ENCODE peak calls at places on chromosomes 7 and 10, in four cellular contexts. K is A549, X is HCT116, C is IMR-90. W is an unnamed sample.

GRCh38 chr10:3805791-3806381 is 20.9 kb upstream of the KLF6 start:
- DNase-seq in K (no peak), X (peak; percentile 51), C (peak; percentile 77), W (peak; percentile 52)

GRCh38 chr10:14024349-14025202 is 306.1 kb downstream of the FRMD4A start:
- DNase-seq in K (no peak), X (no peak), C (no peak), W (no peak)

GRCh38 chr7:21507627-21508343 is 35.1 kb upstream of the DNAH11 start:
- DNase-seq in K (no peak), X (peak; percentile 4), C (peak; percentile 42), W (no peak)

GRCh38 chr10:102779680-102780079 is 35.9 kb downstream of the WBP1L start:
- DNase-seq in K (no peak), X (no peak), C (no peak), W (peak; percentile 39)

GRCh38 chr7:129643545-129644170 is 32.1 kb downstream of the NRF1 start:
- DNase-seq in K (no peak), X (no peak), C (no peak), W (no peak)

GRCh38 chr7:155363852-155364600 is 66.3 kb downstream of the INSIG1 start:
- DNase-seq in K (no peak), X (no peak), C (no peak), W (no peak)

GRCh38 chr10:101938316-101939272 is 95.0 kb upstream of the KCNIP2 start:
- DNase-seq in K (no peak), X (peak; percentile 76), C (peak; percentile 93), W (peak; percentile 14)

GRCh38 chr7:2138146-2138765 is 94.5 kb downstream of the MAD1L1 start:
- DNase-seq in K (no peak), X (no peak), C (no peak), W (no peak)

GRCh38 chr10:110632591-110633215 is 11.4 kb upstream of the RBM20 start:
- DNase-seq in K (no peak), X (no peak), C (no peak), W (no peak)

GRCh38 chr7:40418983-40419382 is 284.2 kb downstream of the SUGCT start:
- DNase-seq in K (no peak), X (no peak), C (no peak), W (no peak)

GRCh38 chr10:12841826-12842225 is 159.7 kb downstream of the CCDC3 start:
- DNase-seq in K (no peak), X (no peak), C (no peak), W (peak; percentile 41)

GRCh38 chr10:73772280-73773151 is 9.3 kb upstream of the CHCHD1 start:
- DNase-seq in K (peak; percentile 69), X (peak; percentile 52), C (peak; percentile 83), W (peak; percentile 89)

GRCh38 chr10:113096111-113097045 is 146.3 kb downstream of the TCF7L2 start:
- DNase-seq in K (no peak), X (no peak), C (no peak), W (peak; percentile 51)

GRCh38 chr10:12766222-12766621 is 235.3 kb downstream of the CCDC3 start:
- DNase-seq in K (no peak), X (no peak), C (no peak), W (no peak)

GRCh38 chr10:78742730-78743615 is 325.8 kb upstream of the ZMIZ1 start:
- DNase-seq in K (no peak), X (no peak), C (no peak), W (no peak)

GRCh38 chr7:119438315-119438714 is 834.7 kb upstream of the KCND2 start:
- DNase-seq in K (no peak), X (no peak), C (no peak), W (no peak)

GRCh38 chr10:98055875-98056516 is 25.6 kb upstream of the CRTAC1 start:
- DNase-seq in K (no peak), X (no peak), C (peak; percentile 6), W (no peak)

GRCh38 chr7:28432105-28432504 is 19.8 kb downstream of the CREB5 start:
- DNase-seq in K (no peak), X (no peak), C (no peak), W (peak; percentile 20)

GRCh38 chr7:2709553-2710165 is 21.7 kb downstream of the AMZ1 start:
- DNase-seq in K (peak; percentile 74), X (peak; percentile 26), C (peak; percentile 27), W (peak; percentile 43)

GRCh38 chr7:22597845-22598244 is 97.9 kb upstream of the STEAP1B start:
- DNase-seq in K (no peak), X (no peak), C (peak; percentile 90), W (no peak)

GRCh38 chr10:77207182-77208165 is 430.1 kb downstream of the KCNMA1 start:
- DNase-seq in K (no peak), X (no peak), C (no peak), W (no peak)

GRCh38 chr7:149093228-149093627 is 2.7 kb upstream of the ZNF786 start:
- DNase-seq in K (no peak), X (no peak), C (no peak), W (no peak)

GRCh38 chr7:105654994-105655900 is 74.0 kb upstream of the EFCAB10 start:
- DNase-seq in K (no peak), X (no peak), C (peak; percentile 67), W (peak; percentile 87)

GRCh38 chr10:92541583-92541982 is 32.3 kb downstream of the IDE start:
- DNase-seq in K (no peak), X (no peak), C (no peak), W (no peak)

GRCh38 chr10:5659702-5660528 is 6.5 kb downstream of the ASB13 start:
- DNase-seq in K (peak; percentile 43), X (peak; percentile 8), C (peak; percentile 79), W (peak; percentile 46)

GRCh38 chr10:61140765-61141392 is 196.9 kb upstream of the RHOBTB1 start:
- DNase-seq in K (peak; percentile 19), X (peak; percentile 57), C (peak; percentile 77), W (peak; percentile 32)

GRCh38 chr10:43177588-43177987 is 39.3 kb downstream of the CSGALNACT2 start:
- DNase-seq in K (no peak), X (no peak), C (no peak), W (no peak)

GRCh38 chr7:82110146-82110823 is 333.3 kb downstream of the CACNA2D1 start:
- DNase-seq in K (no peak), X (no peak), C (no peak), W (no peak)

GRCh38 chr7:133744451-133744850 is 382.7 kb upstream of the LRGUK start:
- DNase-seq in K (no peak), X (no peak), C (no peak), W (no peak)

GRCh38 chr10:20616918-20617801 is 280.0 kb downstream of the NEBL start:
- DNase-seq in K (no peak), X (no peak), C (no peak), W (no peak)

GRCh38 chr7:63867127-63867526 is 131.5 kb upstream of the ZNF722 start:
- DNase-seq in K (no peak), X (no peak), C (no peak), W (no peak)

GRCh38 chr7:37040330-37040729 is 316.0 kb upstream of the AOAH start:
- DNase-seq in K (no peak), X (no peak), C (peak; percentile 54), W (no peak)

GRCh38 chr7:93315896-93316295 is 83.7 kb downstream of the VPS50 start:
- DNase-seq in K (no peak), X (no peak), C (no peak), W (no peak)

GRCh38 chr7:50656141-50656895 is 91.1 kb upstream of the DDC start:
- DNase-seq in K (no peak), X (no peak), C (no peak), W (no peak)

GRCh38 chr7:50653997-50654425 is 88.8 kb upstream of the DDC start:
- DNase-seq in K (no peak), X (no peak), C (peak; percentile 20), W (peak; percentile 90)

GRCh38 chr7:50655490-50655889 is 90.3 kb upstream of the DDC start:
- DNase-seq in K (no peak), X (no peak), C (no peak), W (no peak)

GRCh38 chr7:50653116-50653854 is 88.1 kb upstream of the DDC start:
- DNase-seq in K (no peak), X (no peak), C (no peak), W (peak; percentile 69)

DNA sequence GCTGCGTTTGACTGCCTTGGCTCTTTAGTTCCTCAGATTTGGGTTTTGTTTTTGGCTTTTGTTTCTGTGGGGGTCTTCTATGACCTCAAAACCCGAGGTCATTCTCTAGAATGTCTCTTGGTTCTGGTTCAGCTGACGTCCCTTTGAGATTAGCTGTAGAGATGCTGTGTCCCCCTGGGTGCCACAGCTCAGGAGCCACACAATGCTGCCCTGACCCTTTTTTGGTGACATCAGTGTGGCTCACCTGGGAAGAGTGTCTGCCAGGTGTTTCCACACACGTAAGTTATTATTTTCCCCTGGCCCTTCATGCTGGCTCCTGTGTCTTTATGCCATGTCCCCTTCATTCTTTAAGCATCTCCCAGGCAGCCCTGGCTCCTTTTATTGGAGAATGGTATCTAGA is 89.8 kb upstream of the DDC start:
- DNase-seq in K (no peak), X (no peak), C (no peak), W (no peak)
- TF ChIP-seq POLR2A in K (no peak), X (no peak), C (no peak), W (no peak)

GRCh38 chr10:50392966-50393718 is 141.8 kb upstream of the ASAH2 start:
- DNase-seq in K (peak; percentile 15), X (no peak), C (no peak), W (no peak)

GRCh38 chr10:50392426-50392825 is 141.1 kb upstream of the ASAH2 start:
- DNase-seq in K (no peak), X (no peak), C (no peak), W (no peak)

GRCh38 chr10:50394832-50395231 is 143.5 kb upstream of the ASAH2 start:
- DNase-seq in K (no peak), X (no peak), C (no peak), W (no peak)

GRCh38 chr10:50395279-50395678 is 144.0 kb upstream of the ASAH2 start:
- DNase-seq in K (no peak), X (no peak), C (peak; percentile 44), W (no peak)

GRCh38 chr10:50393784-50394183 is 142.5 kb upstream of the ASAH2 start:
- DNase-seq in K (peak; percentile 32), X (no peak), C (peak; percentile 59), W (no peak)
- H3K4me1 ChIP-seq in K (peaks cover 83% of the 10 kb centered on the region), X (peaks cover 36% of the 10 kb centered on the region), C (peaks cover 6% of the 10 kb centered on the region), W (no peaks in the 10 kb centered on the region)

GRCh38 chr10:70404906-70405824 is 1.2 kb downstream of the EIF4EBP2 start:
- DNase-seq in K (peak; percentile 40), X (no peak), C (peak; percentile 96), W (peak; percentile 93)

GRCh38 chr10:70409772-70410171 is 5.8 kb downstream of the EIF4EBP2 start:
- DNase-seq in K (no peak), X (no peak), C (no peak), W (no peak)

GRCh38 chr10:70399177-70399576 is 4.8 kb upstream of the EIF4EBP2 start:
- DNase-seq in K (no peak), X (no peak), C (no peak), W (no peak)

GRCh38 chr10:70403483-70404035 is 386 bp upstream of the EIF4EBP2 start:
- DNase-seq in K (no peak), X (no peak), C (no peak), W (no peak)

GRCh38 chr10:70404036-70404905 is at the start of gene EIF4EBP2:
- DNase-seq in K (peak; percentile 71), X (peak; percentile 87), C (peak; percentile 93), W (peak; percentile 99)
- H3K9me3 ChIP-seq in K (no peaks in the 10 kb centered on the region), X (no peaks in the 10 kb centered on the region), C (no peaks in the 10 kb centered on the region), W (no peaks in the 10 kb centered on the region)

DNA sequence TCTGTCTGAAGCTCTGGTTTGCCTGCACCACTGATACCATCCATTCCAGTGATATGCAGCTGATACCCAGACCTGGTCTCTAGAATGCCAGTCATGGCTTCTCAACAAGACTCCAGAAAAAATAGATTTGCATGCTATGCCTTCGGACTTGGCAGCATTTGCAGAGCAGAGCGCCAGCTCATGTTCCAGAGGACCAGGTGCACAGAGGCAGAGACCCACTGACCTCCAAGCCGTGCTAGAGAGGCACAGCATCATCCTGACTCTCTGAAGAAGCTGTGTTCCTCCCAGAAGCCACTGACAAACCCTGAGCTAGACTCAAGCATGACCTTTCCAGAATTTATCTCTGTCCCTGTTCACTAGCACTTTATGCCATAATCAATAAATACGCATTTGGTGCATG is 7.0 kb upstream of the PRKAG2 start:
- DNase-seq in K (no peak), X (no peak), C (no peak), W (no peak)
- TF ChIP-seq POLR2A in K (no peak), X (no peak), C (no peak), W (no peak)